ENCODE peak calls at places on chromosomes 4 and X, in ten cellular contexts. H is tibial artery; J is body of pancreas; R is fibroblast of lung; V is mesenchymal stem cell; X is IMR-90; N is CD8-positive, alpha-beta memory T cell; B is endodermal cell; O is neural progenitor cell; E is BE2C. U is an unnamed sample. For H3K36me3 and H3K4me1, the result is how much of the 10 kb centered on the place peaks cover.

GRCh38 chrX:88789825-88790224 is 42.8 kb downstream of the CPXCR1 start:
- DNase-seq in H (no peak), J (no peak), R (no peak), V (no peak), X (no peak), N (no peak), B (no peak), O (no peak), E (no peak), U (no peak)

GRCh38 chr4:112075129-112075753 is 70.0 kb upstream of the FAM241A start:
- DNase-seq in H (no peak), J (peak), R (peak), V (peak), X (peak), N (no peak), B (peak), O (peak), E (peak), U (peak)

GRCh38 chr4:123340381-123340701 is 56.3 kb upstream of the SPRY1 start:
- DNase-seq in H (no peak), J (no peak), R (peak), V (peak), X (peak), N (no peak), B (no peak), O (no peak), E (no peak), U (no peak)

GRCh38 chrX:93580634-93581033 is 92.7 kb downstream of the NAP1L3 start:
- DNase-seq in H (no peak), J (no peak), R (no peak), V (no peak), X (no peak), N (no peak), B (no peak), O (no peak), E (no peak), U (no peak)

GRCh38 chrX:153638436-153639176 is 8.4 kb upstream of the DUSP9 start:
- DNase-seq in H (no peak), J (no peak), R (no peak), V (no peak), X (no peak), N (no peak), B (peak), O (no peak), E (peak), U (no peak)

GRCh38 chr4:76752911-76753494 is 144.9 kb downstream of the SOWAHB start:
- DNase-seq in H (peak), J (no peak), R (peak), V (peak), X (peak), N (no peak), B (no peak), O (no peak), E (peak), U (no peak)

GRCh38 chr4:17544205-17544604 is 29.2 kb downstream of the CLRN2 start:
- DNase-seq in H (no peak), J (no peak), R (no peak), V (peak), X (no peak), N (no peak), B (peak), O (no peak), E (no peak), U (peak)

GRCh38 chrX:142804085-142804484 is 221.6 kb upstream of the SPANXN4 start:
- DNase-seq in H (no peak), J (peak), R (no peak), V (no peak), X (no peak), N (no peak), B (peak), O (peak), E (no peak), U (peak)

GRCh38 chr4:120557372-120557771 is 365.2 kb downstream of the PRDM5 start:
- DNase-seq in H (no peak), J (no peak), R (peak), V (peak), X (peak), N (no peak), B (no peak), O (no peak), E (no peak), U (no peak)

GRCh38 chr4:128524311-128524710 is 236.7 kb upstream of the PGRMC2 start:
- DNase-seq in H (peak), J (no peak), R (peak), V (peak), X (peak), N (no peak), B (no peak), O (no peak), E (no peak), U (no peak)

GRCh38 chrX:18574591-18574990 is 97.3 kb downstream of the RS1 start:
- DNase-seq in H (peak), J (no peak), R (peak), V (peak), X (peak), N (no peak), B (no peak), O (no peak), E (no peak), U (no peak)

GRCh38 chrX:118392726-118393125 is 46.8 kb downstream of the WDR44 start:
- DNase-seq in H (no peak), J (no peak), R (peak), V (peak), X (peak), N (no peak), B (no peak), O (no peak), E (no peak), U (no peak)

GRCh38 chr4:12495211-12495610 is 988.9 kb downstream of the RAB28 start:
- DNase-seq in H (no peak), J (no peak), R (no peak), V (no peak), X (no peak), N (no peak), B (no peak), O (no peak), E (no peak), U (no peak)

GRCh38 chr4:148444296-148445070 is 2.3 kb upstream of the NR3C2 start:
- DNase-seq in H (peak), J (peak), R (no peak), V (peak), X (no peak), N (peak), B (peak), O (peak), E (peak), U (no peak)

GRCh38 chrX:101740642-101741041 is 81.0 kb upstream of the ARMCX2 start:
- DNase-seq in H (no peak), J (no peak), R (no peak), V (no peak), X (no peak), N (no peak), B (no peak), O (no peak), E (no peak), U (no peak)

DNA sequence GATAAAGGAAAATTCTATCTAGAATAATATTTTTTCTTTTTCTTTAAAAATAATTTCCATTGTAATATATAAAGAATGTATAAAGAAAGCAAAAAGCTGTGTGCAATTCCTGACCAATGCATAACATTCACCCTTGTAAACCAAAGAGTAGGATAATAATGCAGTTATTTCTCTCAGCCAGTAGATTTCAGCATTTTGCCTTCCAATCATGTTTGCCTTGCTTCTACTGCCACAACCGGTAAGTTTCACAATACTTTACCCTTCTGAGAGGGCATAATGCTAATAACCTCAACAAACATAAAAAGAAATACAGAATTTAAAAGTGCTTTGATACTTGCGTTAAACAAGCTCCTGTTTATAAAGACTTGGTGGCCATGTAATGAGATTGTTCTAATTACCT is 59.9 kb downstream of the CHIC2 start:
- DNase-seq in H (no peak), J (no peak), R (no peak), V (no peak), X (peak), N (no peak), B (no peak), O (no peak), E (no peak), U (no peak)
- H3K36me3 ChIP-seq in H (under half), J (under half), R (under half), V (half or more), X (under half), N (under half), B (under half), O (under half), E (under half), U (under half)

DNA sequence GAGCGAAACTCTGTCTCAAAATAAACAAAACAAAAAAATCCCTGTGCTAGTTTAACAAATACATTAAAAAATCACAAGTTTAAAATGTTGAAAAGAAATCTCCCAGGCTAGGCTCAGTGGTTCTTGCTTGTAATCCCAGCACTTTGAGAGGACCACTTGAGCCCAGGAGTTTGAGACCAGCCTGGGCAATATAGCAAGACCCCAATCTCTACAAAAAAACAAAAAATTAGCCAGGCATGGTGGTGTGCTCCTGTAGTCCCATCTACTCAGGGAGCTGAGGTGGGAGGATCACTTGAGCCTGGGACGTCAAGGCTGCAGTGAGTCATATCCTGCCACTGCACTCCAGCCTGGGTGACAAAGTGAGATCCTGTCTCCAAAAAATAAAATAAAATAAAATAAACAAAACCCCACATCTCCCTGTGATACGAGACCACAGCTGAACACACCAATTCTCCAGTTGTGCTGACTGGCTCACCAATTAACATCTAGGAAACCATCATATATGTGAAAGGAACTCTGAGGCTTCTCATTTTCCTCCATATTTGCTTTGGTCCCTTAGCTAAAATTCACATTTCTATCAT is 7.3 kb downstream of the RPS4X start:
- DNase-seq in H (no peak), J (no peak), R (peak), V (peak), X (peak), N (no peak), B (no peak), O (no peak), E (no peak), U (no peak)
- H3K4me1 ChIP-seq in H (under half), J (under half), R (under half), V (under half), X (under half), N (under half), B (under half), O (under half), E (under half), U (under half)

GRCh38 chr4:152327606-152328453 is 208.1 kb downstream of the FBXW7 start:
- DNase-seq in H (no peak), J (no peak), R (no peak), V (no peak), X (no peak), N (no peak), B (no peak), O (no peak), E (no peak), U (no peak)

GRCh38 chr4:152321408-152321807 is 214.5 kb downstream of the FBXW7 start:
- DNase-seq in H (no peak), J (no peak), R (no peak), V (no peak), X (no peak), N (no peak), B (no peak), O (no peak), E (no peak), U (no peak)

GRCh38 chr4:152325831-152326230 is 210.1 kb downstream of the FBXW7 start:
- DNase-seq in H (no peak), J (no peak), R (no peak), V (no peak), X (no peak), N (no peak), B (no peak), O (no peak), E (no peak), U (no peak)

GRCh38 chr4:152321923-152322322 is 214.0 kb downstream of the FBXW7 start:
- DNase-seq in H (no peak), J (no peak), R (no peak), V (no peak), X (no peak), N (no peak), B (no peak), O (no peak), E (no peak), U (no peak)

GRCh38 chr4:152323221-152323620 is 212.7 kb downstream of the FBXW7 start:
- DNase-seq in H (no peak), J (no peak), R (no peak), V (no peak), X (no peak), N (no peak), B (no peak), O (no peak), E (no peak), U (no peak)
- H3K36me3 ChIP-seq in H (under half), J (under half), R (under half), V (half or more), X (under half), N (under half), B (under half), O (under half), E (under half), U (under half)

DNA sequence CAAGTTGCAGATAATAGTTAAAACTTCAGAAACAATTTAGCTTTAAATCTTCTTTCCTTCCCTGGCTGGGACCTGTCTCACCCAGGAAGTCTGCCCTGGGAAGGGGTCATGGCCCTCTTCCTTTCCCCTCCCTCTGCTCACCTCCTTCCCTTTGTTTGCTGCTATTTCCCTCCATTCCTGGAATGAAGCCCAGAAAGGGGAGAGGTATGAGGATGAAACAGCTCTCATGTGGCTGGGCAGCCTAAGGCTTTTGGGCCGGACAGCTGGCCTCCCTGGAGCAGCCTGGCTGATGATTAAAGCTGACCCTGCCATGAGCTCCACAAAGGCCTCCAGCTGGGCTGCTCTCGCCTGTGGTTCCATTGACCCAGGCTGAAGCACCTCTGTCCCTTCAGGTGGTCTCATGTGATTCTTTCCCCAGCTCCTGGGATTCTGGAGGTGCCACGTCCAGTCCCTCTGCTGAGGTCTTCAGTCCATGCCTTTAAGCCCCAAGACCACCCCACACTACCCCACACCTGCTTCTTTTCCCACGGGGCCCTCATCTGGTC is 202.1 kb downstream of the PTTG2 start:
- DNase-seq in H (no peak), J (peak), R (peak), V (peak), X (peak), N (no peak), B (no peak), O (peak), E (no peak), U (no peak)
- H3K4me1 ChIP-seq in H (under half), J (under half), R (under half), V (under half), X (under half), N (under half), B (under half), O (under half), E (under half), U (under half)

DNA sequence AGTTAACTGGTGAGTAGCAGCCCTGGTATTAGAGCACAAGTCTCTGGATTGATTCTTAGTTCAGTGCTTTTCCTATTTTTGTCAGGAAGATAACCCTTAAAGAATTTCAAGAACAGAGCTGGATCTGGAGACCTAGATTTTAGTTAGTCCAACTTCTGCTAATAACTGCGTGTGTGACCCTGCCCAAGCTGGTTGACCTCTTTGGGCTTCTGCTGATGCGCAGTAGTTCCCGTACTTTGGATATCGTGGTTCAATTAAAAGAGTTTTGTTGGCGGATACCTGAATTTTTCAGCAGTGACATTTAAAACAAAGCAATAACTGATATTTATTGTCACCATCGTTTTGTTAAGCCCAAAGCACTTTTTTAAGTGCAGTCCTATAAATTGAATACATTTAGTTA is 9.3 kb downstream of the MSMO1 start:
- DNase-seq in H (no peak), J (no peak), R (no peak), V (no peak), X (no peak), N (no peak), B (no peak), O (no peak), E (no peak), U (no peak)
- H3K36me3 ChIP-seq in H (under half), J (under half), R (under half), V (half or more), X (under half), N (under half), B (half or more), O (under half), E (half or more), U (half or more)